ENCODE peak calls at places on chromosomes 7 and 10, in four cellular contexts. W is activated CD8-positive, alpha-beta T cell treated with anti-CD3 and anti-CD28 coated beads for 36 hours; K is HCEC 1CT; X is iris pigment epithelial cell. J is an unnamed sample.

GRCh38 chr7:33751395-33751794 is 153.9 kb upstream of the BMPER start:
- DNase-seq in W (no peak), K (no peak), X (no peak), J (no peak)

GRCh38 chr7:1716263-1717094 is 46.4 kb downstream of the ELFN1 start:
- DNase-seq in W (peak; percentile 21), K (no peak), X (peak; percentile 10), J (no peak)

GRCh38 chr7:139679731-139680594 is 97.8 kb downstream of the HIPK2 start:
- DNase-seq in W (no peak), K (peak; percentile 57), X (peak; percentile 48), J (no peak)

GRCh38 chr7:38327597-38327996 is 54.2 kb upstream of the TARP start:
- DNase-seq in W (no peak), K (no peak), X (peak; percentile 25), J (no peak)

GRCh38 chr7:137970263-137970975 is 31.5 kb downstream of the CREB3L2 start:
- DNase-seq in W (no peak), K (peak; percentile 82), X (peak; percentile 90), J (no peak)

GRCh38 chr7:45596665-45597095 is 22.5 kb downstream of the ADCY1 start:
- DNase-seq in W (no peak), K (no peak), X (no peak), J (no peak)

GRCh38 chr7:112877671-112878460 is 87.7 kb upstream of the TMEM168 start:
- DNase-seq in W (no peak), K (peak; percentile 22), X (peak; percentile 44), J (no peak)

GRCh38 chr10:11504566-11505285 is 106.7 kb downstream of the USP6NL start:
- DNase-seq in W (no peak), K (no peak), X (no peak), J (no peak)

GRCh38 chr10:104546756-104547155 is 94.3 kb upstream of the SORCS3 start:
- DNase-seq in W (no peak), K (no peak), X (no peak), J (no peak)

GRCh38 chr10:30574423-30574796 is 55.1 kb downstream of the LYZL2 start:
- DNase-seq in W (no peak), K (no peak), X (no peak), J (no peak)

GRCh38 chr7:98240961-98241673 is 10.9 kb downstream of the TECPR1 start:
- DNase-seq in W (peak; percentile 49), K (peak; percentile 31), X (peak; percentile 46), J (no peak)

GRCh38 chr10:75230600-75231038 is 5.1 kb downstream of the COMTD1 start:
- DNase-seq in W (peak; percentile 99), K (peak; percentile 80), X (peak; percentile 87), J (peak; percentile 75)

GRCh38 chr10:79196470-79197461 is 128.0 kb downstream of the ZMIZ1 start:
- DNase-seq in W (peak; percentile 80), K (peak; percentile 13), X (no peak), J (peak; percentile 41)

GRCh38 chr7:8305625-8306388 is 43.8 kb upstream of the ICA1 start:
- DNase-seq in W (no peak), K (no peak), X (no peak), J (no peak)

GRCh38 chr7:118148930-118149329 is 35.0 kb upstream of the LSM8 start:
- DNase-seq in W (no peak), K (no peak), X (peak; percentile 25), J (no peak)

GRCh38 chr10:131998050-131998844 is 16.5 kb upstream of the BNIP3 start:
- DNase-seq in W (no peak), K (no peak), X (no peak), J (no peak)

GRCh38 chr10:132434405-132435005 is 37.5 kb downstream of the PWWP2B start:
- DNase-seq in W (peak; percentile 81), K (no peak), X (no peak), J (no peak)

GRCh38 chr10:96578022-96578421 is 8.8 kb downstream of the TM9SF3 start:
- DNase-seq in W (no peak), K (no peak), X (no peak), J (no peak)

GRCh38 chr7:92790987-92791386 is 45.4 kb downstream of the CDK6 start:
- DNase-seq in W (no peak), K (peak; percentile 77), X (no peak), J (no peak)

GRCh38 chr10:6247041-6247712 is 44.4 kb downstream of the PFKFB3 start:
- DNase-seq in W (no peak), K (no peak), X (no peak), J (no peak)

GRCh38 chr10:73920084-73920483 is 9.2 kb downstream of the PLAU start:
- DNase-seq in W (no peak), K (peak; percentile 13), X (no peak), J (no peak)

GRCh38 chr7:21996641-21997040 is 50.9 kb upstream of the CDCA7L start:
- DNase-seq in W (no peak), K (peak; percentile 67), X (peak; percentile 65), J (no peak)

GRCh38 chr10:86087716-86088115 is 278.9 kb downstream of the GRID1 start:
- DNase-seq in W (no peak), K (no peak), X (no peak), J (no peak)

GRCh38 chr10:78442836-78443550 is 409.3 kb downstream of the RPS24 start:
- DNase-seq in W (no peak), K (no peak), X (no peak), J (no peak)

GRCh38 chr10:69750726-69751125 is 51.0 kb upstream of the COL13A1 start:
- DNase-seq in W (no peak), K (no peak), X (no peak), J (no peak)

GRCh38 chr7:47654672-47655340 is 72.9 kb upstream of the TNS3 start:
- DNase-seq in W (no peak), K (no peak), X (peak; percentile 73), J (no peak)

GRCh38 chr7:115276791-115277190 is 354.9 kb downstream of the MDFIC start:
- DNase-seq in W (no peak), K (no peak), X (no peak), J (no peak)

GRCh38 chr10:23155166-23155565 is 36.9 kb upstream of the PTF1A start:
- DNase-seq in W (no peak), K (peak; percentile 17), X (peak; percentile 30), J (peak; percentile 16)

GRCh38 chr7:156667110-156667436 is 26.5 kb downstream of the RNF32 start:
- DNase-seq in W (no peak), K (no peak), X (no peak), J (no peak)

J was measured in NK-92 treated with Interleukin-12 subunit alpha and Interleukin-12 subunit beta, amount 100 ng/mL, for 24 hours.